ENCODE peak calls at places on chromosomes 5 and 9, in five cellular contexts. X is stimulated activated CD4-positive, alpha-beta T cell treated with anti-CD3 and anti-CD28 coated beads, Interleukin-15, amount 100 ng/mL, for 1 hour; M is iPS-NIHi11; O is NCI-H460; Y is GM19239. W is an unnamed sample.

GRCh38 chr5:98179791-98180755 is 593.4 kb upstream of the RGMB start:
- DNase-seq in Y (no peak), M (no peak), X (no peak), O (no peak), W (no peak)

GRCh38 chr5:574906-575305 is 37.2 kb upstream of the CEP72 start:
- DNase-seq in M (no peak), X (no peak), Y (no peak), O (no peak), W (no peak)

GRCh38 chr9:93634311-93635185 is 58.2 kb downstream of the PHF2 start:
- DNase-seq in O (no peak), M (no peak), X (no peak), Y (no peak), W (no peak)

GRCh38 chr9:14349141-14349817 is 35.3 kb upstream of the NFIB start:
- DNase-seq in O (no peak), X (no peak), M (no peak), Y (no peak), W (no peak)

GRCh38 chr5:154038241-154038603 is 488 bp downstream of the FAM114A2 start:
- DNase-seq in X (peak; percentile 1), M (peak; percentile 58), Y (no peak), O (no peak), W (no peak)

GRCh38 chr9:101235105-101235866 is 149.5 kb downstream of the BAAT start:
- DNase-seq in X (no peak), M (peak; percentile 47), O (peak; percentile 44), Y (no peak), W (peak; percentile 52)

GRCh38 chr5:93748875-93749397 is 7.5 kb upstream of the POU5F2 start:
- DNase-seq in Y (no peak), M (no peak), O (no peak), X (no peak), W (no peak)

GRCh38 chr9:36798350-36799065 is 225.8 kb downstream of the MELK start:
- DNase-seq in O (no peak), X (no peak), Y (peak; percentile 35), M (no peak), W (no peak)

GRCh38 chr9:89353989-89354388 is 35.7 kb downstream of the SECISBP2 start:
- DNase-seq in X (no peak), M (no peak), Y (no peak), O (no peak), W (no peak)

GRCh38 chr5:137636846-137637515 is 98.9 kb downstream of the KLHL3 start:
- DNase-seq in O (no peak), Y (no peak), M (no peak), X (no peak), W (no peak)

GRCh38 chr5:123089572-123089970 is 530 bp downstream of the PRDM6 start:
- DNase-seq in M (peak; percentile 60), Y (no peak), O (no peak), X (no peak), W (no peak)

GRCh38 chr5:8913522-8913921 is 632.4 kb downstream of the SEMA5A start:
- DNase-seq in M (no peak), X (no peak), Y (peak; percentile 1), O (no peak), W (no peak)

GRCh38 chr5:2736872-2737271 is 14.6 kb downstream of the IRX2 start:
- DNase-seq in O (no peak), X (no peak), M (no peak), Y (no peak), W (no peak)

GRCh38 chr9:1276474-1276873 is 226.3 kb downstream of the DMRT2 start:
- DNase-seq in Y (no peak), O (no peak), X (no peak), M (no peak), W (peak; percentile 1)

GRCh38 chr5:172145870-172146747 is 41.9 kb downstream of the STK10 start:
- DNase-seq in O (no peak), Y (no peak), X (no peak), M (no peak), W (no peak)

GRCh38 chr5:136190904-136191303 is 2.1 kb downstream of the SMIM32 start:
- DNase-seq in M (no peak), O (no peak), Y (no peak), X (no peak), W (no peak)

GRCh38 chr5:174410716-174411512 is 313.5 kb upstream of the MSX2 start:
- DNase-seq in X (no peak), Y (no peak), O (no peak), M (no peak), W (no peak)

W was measured in NT2/D1.